ENCODE peak calls at places on chromosomes 5 and 9, in eight cellular contexts. W is hepatocyte, E is SK-N-SH, I is neural progenitor cell, M is GM23248, B is GM23338, K is PC-3, S is MM.1S. X is an unnamed sample. For H3K79me2, the result is how much of the 10 kb centered on the place peaks cover.

GRCh38 chr9:112447283-112447761 is 39.3 kb upstream of the KIAA1958 start:
- DNase-seq in W (peak), E (no peak), I (no peak), M (peak), B (no peak), K (no peak), S (peak), X (no peak)

GRCh38 chr5:133941456-133942196 is 26.8 kb downstream of the C5orf15 start:
- DNase-seq in W (no peak), E (no peak), I (no peak), M (no peak), B (no peak), K (no peak), S (no peak), X (peak)

GRCh38 chr5:17001418-17001817 is 65.3 kb upstream of the MYO10 start:
- DNase-seq in W (no peak), E (no peak), I (no peak), M (no peak), B (no peak), K (peak), S (no peak), X (no peak)

GRCh38 chr9:115295749-115296148 is 177.8 kb upstream of the TNC start:
- DNase-seq in W (peak), E (no peak), I (no peak), M (no peak), B (no peak), K (no peak), S (no peak), X (no peak)

GRCh38 chr5:141245250-141245717 is at the start of gene PCDHB15:
- DNase-seq in W (no peak), E (peak), I (peak), M (peak), B (peak), K (no peak), S (no peak), X (no peak)

GRCh38 chr5:136619556-136619955 is 254.2 kb upstream of the TRPC7 start:
- DNase-seq in W (no peak), E (no peak), I (no peak), M (no peak), B (no peak), K (no peak), S (no peak), X (no peak)

GRCh38 chr5:177327539-177328522 is 16.1 kb upstream of the MXD3 start:
- DNase-seq in W (no peak), E (no peak), I (no peak), M (peak), B (no peak), K (peak), S (no peak), X (no peak)

GRCh38 chr5:69250593-69250992 is 15.9 kb downstream of the CDK7 start:
- DNase-seq in W (no peak), E (no peak), I (no peak), M (no peak), B (no peak), K (no peak), S (no peak), X (no peak)

GRCh38 chr5:167967494-167968180 is 323.8 kb upstream of the WWC1 start:
- DNase-seq in W (no peak), E (no peak), I (peak), M (no peak), B (peak), K (no peak), S (no peak), X (no peak)

GRCh38 chr9:110327735-110328134 is 9.9 kb downstream of the TXNDC8 start:
- DNase-seq in W (no peak), E (no peak), I (no peak), M (no peak), B (no peak), K (no peak), S (no peak), X (no peak)

GRCh38 chr9:134525841-134526797 is 115.5 kb upstream of the COL5A1 start:
- DNase-seq in W (no peak), E (no peak), I (no peak), M (peak), B (no peak), K (no peak), S (no peak), X (no peak)

DNA sequence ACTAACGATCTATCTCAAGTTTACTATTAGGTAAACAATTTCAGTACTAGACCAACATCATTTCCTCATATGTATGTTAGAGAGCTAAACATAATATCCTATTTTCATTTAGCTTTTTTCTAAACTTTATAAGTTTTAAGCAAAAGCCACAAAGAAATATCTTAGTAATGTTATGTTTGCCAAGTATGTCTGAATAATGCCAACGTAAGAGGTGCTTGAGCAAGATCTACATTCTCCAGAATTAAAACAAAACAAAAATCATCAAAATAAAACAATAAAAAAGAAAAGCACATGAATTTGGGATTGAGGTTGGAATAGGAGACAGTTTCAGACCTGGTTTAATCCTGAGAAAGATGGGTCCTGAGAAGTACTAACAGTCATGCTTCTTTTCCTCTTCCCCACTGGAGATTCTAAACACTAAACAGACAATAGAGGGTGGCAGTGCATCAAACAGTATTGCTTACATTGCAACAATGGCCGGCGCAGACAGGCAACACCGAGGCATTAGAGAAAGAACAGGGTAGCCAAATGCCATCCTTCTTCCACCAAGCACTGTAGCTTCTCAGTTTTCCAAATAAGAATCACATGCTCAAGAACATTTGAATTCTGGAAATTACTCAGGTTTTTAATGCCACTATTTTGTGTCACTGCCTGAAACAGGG is 33.6 kb downstream of the CSNK1A1 start:
- DNase-seq in W (no peak), E (no peak), I (peak), M (peak), B (no peak), K (no peak), S (no peak), X (no peak)
- H3K79me2 ChIP-seq in W (half or more), E (half or more), I (half or more), M (half or more), B (half or more), K (half or more), S (half or more), X (half or more)

DNA sequence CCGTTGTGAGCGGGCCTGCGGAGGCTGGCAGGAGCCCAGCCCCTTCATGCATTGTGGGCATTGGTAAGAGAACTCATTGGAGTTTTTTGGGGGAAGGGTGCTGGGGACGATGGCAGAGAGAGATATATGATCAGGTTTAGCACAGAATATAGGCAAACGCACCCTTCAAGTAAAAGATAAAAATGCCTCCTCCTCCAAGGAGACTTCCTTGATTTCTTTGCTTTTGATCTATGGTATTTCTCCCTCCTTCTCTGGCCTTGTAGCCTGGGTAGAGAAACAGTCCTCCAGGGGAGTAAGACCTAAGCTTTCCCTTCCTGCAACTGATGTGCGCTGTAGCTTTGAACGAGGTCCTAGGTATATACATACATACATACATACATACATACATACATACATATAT is 960 bp upstream of the PPARGC1B start:
- DNase-seq in W (no peak), E (no peak), I (no peak), M (no peak), B (no peak), K (no peak), S (no peak), X (no peak)
- TF ChIP-seq EZH2phosphoT487 in W (no peak), E (no peak), I (no peak), M (no peak), B (no peak), K (no peak), S (no peak), X (no peak)

DNA sequence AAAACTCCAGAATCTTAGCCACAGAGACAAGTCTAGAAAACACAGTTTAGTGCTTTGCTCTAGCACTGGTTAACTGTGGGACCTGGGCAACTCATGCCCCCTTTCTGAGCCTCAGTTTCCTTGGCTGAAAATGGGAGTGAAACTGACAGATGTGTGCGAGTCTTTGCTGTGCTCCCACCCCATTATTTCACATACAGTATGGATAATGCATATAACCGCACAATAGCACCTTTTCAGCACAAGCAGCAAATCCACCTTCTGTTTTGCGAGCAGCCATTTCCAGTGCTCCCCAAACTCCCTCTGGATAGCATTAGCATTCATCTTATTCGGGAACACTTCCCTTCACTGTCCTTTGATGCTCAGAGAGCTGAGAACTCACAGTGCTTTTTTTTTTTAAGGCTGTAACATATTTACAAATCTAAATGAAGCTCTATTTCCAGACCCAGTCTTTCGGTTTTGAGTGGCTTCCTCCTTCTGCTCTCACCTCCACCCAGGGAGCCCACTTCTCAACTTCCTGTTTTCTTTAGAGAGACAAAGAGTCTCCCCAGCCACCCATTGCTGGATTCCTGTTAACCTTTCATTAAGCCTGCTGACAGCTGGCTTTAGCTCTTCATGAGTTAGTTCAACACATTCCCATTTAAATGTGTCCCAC is 49.2 kb downstream of the TIMD4 start:
- DNase-seq in W (no peak), E (no peak), I (peak), M (no peak), B (peak), K (no peak), S (peak), X (peak)
- H3K4me2 ChIP-seq in W (no peak), E (no peak), I (peak), M (no peak), B (peak), K (no peak), S (peak), X (peak)

DNA sequence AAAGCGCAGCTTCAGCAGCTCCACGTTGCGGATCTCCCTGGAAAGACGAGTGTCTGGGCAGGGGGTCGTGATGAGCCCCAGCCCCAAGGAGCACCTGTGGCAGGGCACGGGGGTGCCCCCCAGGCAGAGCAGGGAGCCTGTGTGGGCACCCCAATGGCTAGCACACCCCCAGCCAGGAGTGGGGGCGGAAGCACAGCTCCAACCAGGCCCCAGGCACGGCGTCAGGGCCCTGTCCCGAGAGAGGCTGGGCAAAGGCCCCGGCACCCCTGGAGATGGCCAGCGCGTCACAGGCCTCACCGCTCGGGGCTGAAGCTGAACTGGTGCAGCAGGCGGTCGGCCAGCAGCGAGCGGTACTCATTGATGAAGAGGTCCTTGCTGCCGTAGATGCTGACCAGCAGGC is 7.9 kb downstream of the ANAPC2 start:
- DNase-seq in W (no peak), E (no peak), I (no peak), M (no peak), B (no peak), K (no peak), S (no peak), X (no peak)
- H3K79me2 ChIP-seq in W (under half), E (under half), I (under half), M (under half), B (under half), K (under half), S (under half), X (under half)

DNA sequence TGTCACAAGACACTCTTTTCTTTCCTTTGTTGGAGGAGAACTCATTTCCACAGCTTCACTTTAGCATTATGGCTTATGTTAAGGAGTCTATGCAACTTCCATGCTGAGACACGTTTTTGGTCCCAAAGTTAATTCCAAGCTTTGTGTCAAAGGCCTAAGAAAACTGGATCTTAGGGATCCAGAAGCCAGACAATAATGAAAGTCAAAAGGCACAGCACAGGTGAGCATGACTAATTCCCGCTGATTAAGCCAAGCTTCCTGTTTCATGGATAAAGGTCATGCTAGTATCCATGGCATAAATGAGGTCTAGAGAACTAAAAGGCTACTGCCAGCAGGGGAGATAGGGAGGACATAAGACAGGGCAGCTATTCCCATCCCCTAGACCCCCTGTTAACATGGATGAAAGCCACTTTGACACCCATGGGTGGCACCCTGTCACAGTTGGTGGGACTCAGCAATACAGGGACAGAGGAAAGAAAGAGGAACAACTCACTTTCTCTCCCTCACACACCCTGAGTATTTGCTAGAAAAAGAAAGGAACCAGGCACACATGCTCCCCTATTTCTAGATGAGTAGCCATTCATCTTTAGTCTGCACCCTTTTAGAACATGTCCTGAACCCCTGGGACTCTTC is 438.1 kb upstream of the CDH9 start:
- DNase-seq in W (no peak), E (no peak), I (no peak), M (no peak), B (no peak), K (no peak), S (no peak), X (no peak)
- TF ChIP-seq EZH2phosphoT487 in W (no peak), E (no peak), I (no peak), M (no peak), B (no peak), K (no peak), S (no peak), X (no peak)

X was measured in OCI-LY7.